ENCODE peak calls at places on chromosomes 3 and 15, in eight cellular contexts. R is AG09319; J is activated T-helper 1 cell treated with Interleukin-2 at 50 U/mL for 16 hours; W is cardiac fibroblast; T is EL; E is endodermal cell; G is substantia nigra; P is activated CD4-positive, alpha-beta T cell treated with anti-CD3 and anti-CD28 coated beads, Interleukin-2, amount 50 U/mL, for 4 hours. V is an unnamed sample.

GRCh38 chr15:51884517-51885236 is 55.2 kb downstream of the TMOD3 start:
- DNase-seq in R (no peak), J (no peak), W (peak; percentile 32), T (peak; percentile 26), E (no peak), G (no peak), P (no peak), V (peak; percentile 52)

GRCh38 chr3:41991399-41991798 is 29.5 kb upstream of the ULK4 start:
- DNase-seq in R (no peak), J (no peak), W (no peak), T (no peak), E (no peak), G (no peak), P (no peak), V (no peak)

GRCh38 chr15:67083135-67083766 is 17.8 kb downstream of the SMAD3 start:
- DNase-seq in R (no peak), J (no peak), W (no peak), T (no peak), E (no peak), G (no peak), P (no peak), V (no peak)

GRCh38 chr3:52176951-52177700 is 20.8 kb upstream of the ALAS1 start:
- DNase-seq in R (no peak), J (no peak), W (no peak), T (no peak), E (no peak), G (no peak), P (no peak), V (no peak)

GRCh38 chr15:70923311-70924080 is 30.9 kb downstream of the LRRC49 start:
- DNase-seq in R (no peak), J (no peak), W (peak; percentile 51), T (peak; percentile 28), E (no peak), G (no peak), P (no peak), V (no peak)

GRCh38 chr15:72992733-72993321 is 59.4 kb upstream of the NEO1 start:
- DNase-seq in R (no peak), J (no peak), W (peak; percentile 34), T (no peak), E (no peak), G (no peak), P (no peak), V (no peak)

GRCh38 chr3:185558395-185558794 is 6.0 kb upstream of the LIPH start:
- DNase-seq in R (no peak), J (no peak), W (peak; percentile 15), T (peak; percentile 6), E (no peak), G (no peak), P (no peak), V (peak; percentile 68)

GRCh38 chr15:42858540-42858939 is 62.0 kb downstream of the TTBK2 start:
- DNase-seq in R (no peak), J (no peak), W (no peak), T (no peak), E (no peak), G (no peak), P (no peak), V (peak; percentile 54)

GRCh38 chr3:1394188-1394587 is 301.4 kb downstream of the CNTN6 start:
- DNase-seq in R (no peak), J (no peak), W (no peak), T (no peak), E (no peak), G (no peak), P (no peak), V (no peak)

GRCh38 chr3:67524046-67524445 is 130.4 kb downstream of the SUCLG2 start:
- DNase-seq in R (no peak), J (no peak), W (peak; percentile 29), T (peak; percentile 35), E (no peak), G (no peak), P (no peak), V (peak; percentile 81)

GRCh38 chr15:74893627-74894026 is 3.8 kb downstream of the MPI start:
- DNase-seq in R (no peak), J (no peak), W (no peak), T (no peak), E (no peak), G (no peak), P (no peak), V (no peak)

GRCh38 chr3:37882711-37883110 is 21.0 kb downstream of the CTDSPL start:
- DNase-seq in R (no peak), J (no peak), W (no peak), T (no peak), E (no peak), G (no peak), P (no peak), V (no peak)

GRCh38 chr3:146019508-146019907 is 141.5 kb downstream of the PLOD2 start:
- DNase-seq in R (no peak), J (no peak), W (peak; percentile 63), T (no peak), E (no peak), G (no peak), P (no peak), V (no peak)

GRCh38 chr15:67079361-67079760 is 14.0 kb downstream of the SMAD3 start:
- DNase-seq in R (no peak), J (no peak), W (no peak), T (no peak), E (no peak), G (no peak), P (no peak), V (no peak)

GRCh38 chr3:131714585-131715220 is 211.9 kb upstream of the MRPL3 start:
- DNase-seq in R (no peak), J (no peak), W (no peak), T (no peak), E (no peak), G (no peak), P (no peak), V (no peak)

GRCh38 chr3:127455541-127456450 is 134.7 kb downstream of the TPRA1 start:
- DNase-seq in R (no peak), J (peak; percentile 7), W (peak; percentile 49), T (peak; percentile 68), E (peak; percentile 98), G (peak; percentile 29), P (peak; percentile 8), V (peak; percentile 26)

GRCh38 chr3:10189557-10190374 is 25.0 kb downstream of the IRAK2 start:
- DNase-seq in R (no peak), J (no peak), W (peak; percentile 82), T (no peak), E (no peak), G (peak; percentile 85), P (no peak), V (peak; percentile 94)

GRCh38 chr3:53375019-53375418 is 27.7 kb upstream of the DCP1A start:
- DNase-seq in R (peak; percentile 10), J (no peak), W (peak; percentile 69), T (peak; percentile 54), E (peak; percentile 92), G (peak; percentile 22), P (peak; percentile 7), V (peak; percentile 5)

GRCh38 chr15:91055548-91056331 is 33.3 kb upstream of the VPS33B start:
- DNase-seq in R (peak; percentile 8), J (peak; percentile 5), W (peak; percentile 74), T (peak; percentile 73), E (peak; percentile 91), G (peak; percentile 18), P (peak; percentile 11), V (peak; percentile 37)

GRCh38 chr3:148146947-148147346 is 550.8 kb upstream of the AGTR1 start:
- DNase-seq in R (no peak), J (no peak), W (peak; percentile 84), T (peak; percentile 78), E (no peak), G (no peak), P (no peak), V (peak; percentile 58)

GRCh38 chr3:40096561-40097506 is 212.7 kb upstream of the EIF1B start:
- DNase-seq in R (no peak), J (no peak), W (no peak), T (no peak), E (no peak), G (no peak), P (no peak), V (peak; percentile 90)

GRCh38 chr3:29313074-29313473 is 32.2 kb downstream of the RBMS3 start:
- DNase-seq in R (peak; percentile 68), J (no peak), W (no peak), T (no peak), E (no peak), G (no peak), P (no peak), V (no peak)

GRCh38 chr15:90086868-90087268 is 15.4 kb downstream of the IDH2 start:
- DNase-seq in R (no peak), J (no peak), W (peak; percentile 63), T (peak; percentile 55), E (peak; percentile 87), G (no peak), P (peak; percentile 49), V (peak; percentile 21)

GRCh38 chr3:194098872-194099183 is 37.1 kb upstream of the HES1 start:
- DNase-seq in R (no peak), J (no peak), W (no peak), T (no peak), E (no peak), G (no peak), P (no peak), V (no peak)

GRCh38 chr3:147462856-147463255 is 53.7 kb downstream of the ZIC1 start:
- DNase-seq in R (no peak), J (no peak), W (peak; percentile 0), T (no peak), E (no peak), G (no peak), P (no peak), V (no peak)

GRCh38 chr3:45055032-45055410 is 28.9 kb downstream of the CLEC3B start:
- DNase-seq in R (peak; percentile 43), J (no peak), W (peak; percentile 85), T (peak; percentile 85), E (no peak), G (no peak), P (no peak), V (peak; percentile 32)

GRCh38 chr3:198107840-198108734 is 148.1 kb downstream of the LMLN start:
- DNase-seq in R (no peak), J (no peak), W (no peak), T (no peak), E (no peak), G (no peak), P (no peak), V (no peak)

GRCh38 chr3:102074951-102075350 is 225.6 kb downstream of the NFKBIZ start:
- DNase-seq in R (no peak), J (no peak), W (no peak), T (no peak), E (no peak), G (no peak), P (no peak), V (no peak)

GRCh38 chr15:60649845-60650548 is 171.1 kb upstream of the ICE2 start:
- DNase-seq in R (no peak), J (no peak), W (peak; percentile 11), T (no peak), E (peak; percentile 76), G (no peak), P (peak; percentile 29), V (no peak)

GRCh38 chr3:72957303-72957702 is 39.3 kb upstream of the PPP4R2 start:
- DNase-seq in R (no peak), J (no peak), W (no peak), T (no peak), E (no peak), G (peak; percentile 42), P (no peak), V (no peak)

GRCh38 chr15:32649336-32649735 is 7.8 kb downstream of the SCG5 start:
- DNase-seq in R (no peak), J (no peak), W (peak; percentile 55), T (peak; percentile 42), E (peak; percentile 71), G (no peak), P (no peak), V (no peak)

GRCh38 chr3:141876381-141876890 is at the start of gene ATP1B3:
- DNase-seq in R (peak; percentile 64), J (peak; percentile 72), W (peak; percentile 76), T (peak; percentile 85), E (peak; percentile 89), G (peak; percentile 70), P (peak; percentile 80), V (peak; percentile 64)

GRCh38 chr15:62163847-62164499 is 1.1 kb downstream of the C2CD4B start:
- DNase-seq in R (no peak), J (no peak), W (peak; percentile 17), T (peak; percentile 9), E (peak; percentile 82), G (no peak), P (no peak), V (no peak)

GRCh38 chr3:160756907-160757623 is 1.0 kb downstream of the PPM1L start:
- DNase-seq in R (no peak), J (no peak), W (no peak), T (no peak), E (peak; percentile 73), G (no peak), P (no peak), V (no peak)

V was measured in foreskin keratinocyte.